ENCODE peak calls at places on chromosomes 6 and 20, in five cellular contexts. Z is BJ, H is body of pancreas, T is cardiac muscle cell, L is brain microvascular endothelial cell. N is an unnamed sample.

GRCh38 chr6:15434263-15434662 is 188.4 kb downstream of the JARID2 start:
- DNase-seq in Z (no peak), H (no peak), T (no peak), L (no peak), N (no peak)

GRCh38 chr6:165889636-165890403 is 226.8 kb upstream of the PDE10A start:
- DNase-seq in Z (no peak), H (no peak), T (peak), L (peak), N (no peak)

GRCh38 chr6:90068835-90069478 is 174.7 kb downstream of the GJA10 start:
- DNase-seq in Z (no peak), H (no peak), T (peak), L (peak), N (no peak)

GRCh38 chr20:48738399-48739304 is 89.1 kb downstream of the PREX1 start:
- DNase-seq in Z (no peak), H (no peak), T (no peak), L (no peak), N (no peak)

GRCh38 chr20:4766631-4767030 is 44.9 kb downstream of the PRND start:
- DNase-seq in Z (no peak), H (no peak), T (no peak), L (no peak), N (no peak)

GRCh38 chr6:21997414-21998037 is 299.3 kb downstream of the PRL start:
- DNase-seq in Z (no peak), H (no peak), T (no peak), L (no peak), N (no peak)

GRCh38 chr20:2750343-2751251 is 49.8 kb downstream of the CPXM1 start:
- DNase-seq in Z (no peak), H (peak), T (peak), L (peak), N (peak)

GRCh38 chr6:148221580-148221979 is 121.1 kb upstream of the SASH1 start:
- DNase-seq in Z (no peak), H (no peak), T (no peak), L (no peak), N (no peak)

GRCh38 chr6:28232785-28233184 is 7.7 kb downstream of the ZSCAN9 start:
- DNase-seq in Z (no peak), H (no peak), T (no peak), L (no peak), N (no peak)

GRCh38 chr6:13924949-13925881 is at the start of gene RNF182:
- DNase-seq in Z (no peak), H (peak), T (no peak), L (no peak), N (no peak)

GRCh38 chr6:129501401-129502051 is 208.5 kb downstream of the ARHGAP18 start:
- DNase-seq in Z (peak), H (peak), T (peak), L (peak), N (peak)

GRCh38 chr20:51220293-51220706 is 197.4 kb upstream of the KCNG1 start:
- DNase-seq in Z (no peak), H (peak), T (peak), L (no peak), N (no peak)

GRCh38 chr6:75333811-75334210 is 49.2 kb upstream of the TMEM30A start:
- DNase-seq in Z (no peak), H (no peak), T (peak), L (no peak), N (no peak)

GRCh38 chr6:79421707-79422484 is 115.3 kb downstream of the LCA5 start:
- DNase-seq in Z (peak), H (peak), T (peak), L (peak), N (no peak)

GRCh38 chr20:8903655-8904605 is 165.0 kb upstream of the PLCB4 start:
- DNase-seq in Z (no peak), H (no peak), T (no peak), L (no peak), N (no peak)

GRCh38 chr6:142771162-142771561 is 173.8 kb downstream of the HIVEP2 start:
- DNase-seq in Z (no peak), H (no peak), T (no peak), L (no peak), N (no peak)
- H3K4me3 ChIP-seq in Z (no peak), H (no peak), T (no peak), L (no peak), N (no peak)

GRCh38 chr6:36333889-36334288 is 2.8 kb downstream of the BNIP5 start:
- DNase-seq in Z (no peak), H (no peak), T (peak), L (no peak), N (no peak)

GRCh38 chr6:36335465-36336209 is 1.1 kb downstream of the BNIP5 start:
- DNase-seq in Z (no peak), H (no peak), T (no peak), L (no peak), N (no peak)

GRCh38 chr6:36336210-36336588 is 489 bp downstream of the BNIP5 start:
- DNase-seq in Z (no peak), H (no peak), T (no peak), L (no peak), N (no peak)

GRCh38 chr6:36334832-36335459 is 1.7 kb downstream of the BNIP5 start:
- DNase-seq in Z (no peak), H (peak), T (no peak), L (no peak), N (no peak)

GRCh38 chr6:36334343-36334742 is 2.3 kb downstream of the BNIP5 start:
- DNase-seq in Z (no peak), H (no peak), T (peak), L (no peak), N (no peak)
- H3K4me3 ChIP-seq in Z (no peak), H (no peak), T (no peak), L (no peak), N (no peak)

GRCh38 chr6:34248727-34249468 is at the start of gene SMIM29:
- DNase-seq in Z (no peak), H (peak), T (peak), L (peak), N (peak)

GRCh38 chr6:34248198-34248726 is 544 bp downstream of the SMIM29 start:
- DNase-seq in Z (no peak), H (peak), T (no peak), L (no peak), N (peak)

GRCh38 chr6:34246249-34246562 is 2.6 kb downstream of the SMIM29 start:
- DNase-seq in Z (no peak), H (no peak), T (no peak), L (no peak), N (no peak)

GRCh38 chr6:34246563-34247391 is 2.0 kb downstream of the SMIM29 start:
- DNase-seq in Z (no peak), H (no peak), T (peak), L (peak), N (no peak)

DNA sequence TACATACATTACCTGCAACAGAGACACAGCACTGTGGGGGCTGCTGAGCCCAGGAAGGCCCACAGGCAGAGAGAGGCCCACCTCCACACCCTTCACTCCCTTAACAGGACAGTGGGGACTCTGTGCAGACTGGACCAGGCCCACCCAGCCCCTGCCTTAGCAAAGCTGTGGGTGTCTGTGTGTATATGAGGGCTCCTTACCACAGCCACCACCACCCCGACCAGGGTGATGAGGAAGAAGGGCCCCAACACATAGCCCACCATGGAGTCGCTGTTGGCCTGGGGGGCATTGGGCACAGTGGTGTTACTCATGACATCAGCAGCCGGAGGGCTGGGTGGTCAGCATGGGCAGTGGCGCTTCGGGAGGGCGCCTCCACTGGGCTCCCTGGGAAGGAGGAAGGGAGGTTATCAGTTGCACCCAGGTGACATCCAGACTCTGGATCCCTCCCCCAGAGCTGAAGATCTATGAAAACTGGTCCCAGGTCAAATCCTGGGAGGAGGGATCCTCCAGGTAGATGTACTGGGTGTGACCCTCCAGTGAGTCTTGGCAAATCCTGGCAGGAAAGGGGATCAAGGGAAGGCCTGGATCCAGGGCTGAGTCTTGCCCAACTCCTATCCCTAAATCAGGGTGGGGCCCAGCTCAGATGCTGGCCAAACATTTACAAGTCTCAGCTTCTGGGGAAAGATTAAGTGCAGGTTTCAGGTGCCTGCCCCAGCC is 1.2 kb downstream of the SMIM29 start:
- DNase-seq in Z (no peak), H (no peak), T (no peak), L (no peak), N (no peak)
- H3K4me3 ChIP-seq in Z (no peak), H (no peak), T (no peak), L (peak), N (no peak)

GRCh38 chr20:56924316-56924975 is 295.3 kb downstream of the TFAP2C start:
- DNase-seq in Z (no peak), H (no peak), T (no peak), L (no peak), N (no peak)
- H3K4me3 ChIP-seq in Z (no peak), H (no peak), T (no peak), L (no peak), N (no peak)

DNA sequence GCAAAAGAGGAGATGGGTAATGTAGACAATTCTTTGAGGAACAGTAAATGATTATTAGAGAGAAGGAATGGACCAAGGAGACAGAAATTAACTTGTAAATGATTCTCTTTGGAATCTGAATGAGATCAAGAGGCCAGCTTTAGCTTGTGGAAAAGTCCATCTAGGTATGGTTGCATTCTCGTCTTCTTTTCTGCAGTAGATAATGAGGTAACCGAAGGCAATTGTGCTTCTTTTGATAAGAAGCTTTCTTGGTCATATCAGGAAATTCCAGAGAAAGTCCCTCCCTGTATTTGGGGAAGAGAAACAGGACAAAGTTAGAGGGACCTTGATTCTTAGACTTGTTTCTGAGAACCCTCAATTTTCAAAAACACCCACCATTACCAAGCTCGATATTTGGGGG is 109.1 kb upstream of the PRSS16 start:
- DNase-seq in Z (no peak), H (no peak), T (no peak), L (no peak), N (no peak)
- H3K4me3 ChIP-seq in Z (no peak), H (no peak), T (no peak), L (no peak), N (no peak)

GRCh38 chr6:11853678-11854417 is 75.2 kb upstream of the ADTRP start:
- DNase-seq in Z (no peak), H (no peak), T (no peak), L (no peak), N (no peak)
- H3K4me3 ChIP-seq in Z (no peak), H (no peak), T (no peak), L (no peak), N (no peak)

N was measured in lung.